ENCODE peak calls at places on chromosome 21, in four cellular contexts. S is tibial artery; Q is pancreas; N is CD4-positive, alpha-beta memory T cell. P is an unnamed sample.

GRCh38 chr21:27564684-27565280 is 597.9 kb upstream of the ADAMTS5 start:
- DNase-seq in N (no peak), Q (peak; percentile 18), S (no peak), P (no peak)

GRCh38 chr21:44593598-44594405 is 1.5 kb upstream of the KRTAP10-6 start:
- DNase-seq in S (peak; percentile 40), Q (no peak), N (no peak), P (peak; percentile 48)

GRCh38 chr21:33434770-33435360 is 31.7 kb downstream of the IFNGR2 start:
- DNase-seq in S (no peak), Q (no peak), N (no peak), P (no peak)

GRCh38 chr21:23725576-23725975 is 1881.7 kb downstream of the MRPL39 start:
- DNase-seq in S (no peak), Q (no peak), N (no peak), P (no peak)

GRCh38 chr21:44925027-44925755 is 4.5 kb upstream of the ITGB2 start:
- DNase-seq in S (no peak), N (peak; percentile 34), Q (no peak), P (no peak)

GRCh38 chr21:15343066-15343465 is 278.3 kb upstream of the NRIP1 start:
- DNase-seq in S (no peak), Q (no peak), N (no peak), P (no peak)

GRCh38 chr21:44710756-44711326 is 531 bp downstream of the TSPEAR start:
- DNase-seq in S (peak; percentile 56), N (peak; percentile 11), Q (no peak), P (no peak)

GRCh38 chr21:44710294-44710665 is 1.1 kb downstream of the TSPEAR start:
- DNase-seq in Q (no peak), S (no peak), N (no peak), P (no peak)

GRCh38 chr21:33598051-33598450 is 9.6 kb upstream of the DONSON start:
- DNase-seq in Q (no peak), N (no peak), S (no peak), P (no peak)

GRCh38 chr21:23853796-23854379 is 1753.4 kb downstream of the MRPL39 start:
- DNase-seq in S (no peak), Q (no peak), N (peak; percentile 11), P (no peak)

GRCh38 chr21:35159881-35160280 is 110.8 kb upstream of the RUNX1 start:
- DNase-seq in Q (no peak), S (no peak), N (no peak), P (no peak)

GRCh38 chr21:17343055-17343454 is 169.8 kb upstream of the CXADR start:
- DNase-seq in S (no peak), Q (no peak), N (no peak), P (no peak)

GRCh38 chr21:32411366-32412161 is 942 bp upstream of the EVA1C start:
- DNase-seq in S (peak; percentile 96), Q (peak; percentile 82), N (peak; percentile 64), P (peak; percentile 96)
- H3K4me3 ChIP-seq in S (peak overlapping the region; percentile 73), Q (peak overlapping the region; percentile 65), N (peak overlapping the region; percentile 40), P (peak overlapping the region; percentile 72)

DNA sequence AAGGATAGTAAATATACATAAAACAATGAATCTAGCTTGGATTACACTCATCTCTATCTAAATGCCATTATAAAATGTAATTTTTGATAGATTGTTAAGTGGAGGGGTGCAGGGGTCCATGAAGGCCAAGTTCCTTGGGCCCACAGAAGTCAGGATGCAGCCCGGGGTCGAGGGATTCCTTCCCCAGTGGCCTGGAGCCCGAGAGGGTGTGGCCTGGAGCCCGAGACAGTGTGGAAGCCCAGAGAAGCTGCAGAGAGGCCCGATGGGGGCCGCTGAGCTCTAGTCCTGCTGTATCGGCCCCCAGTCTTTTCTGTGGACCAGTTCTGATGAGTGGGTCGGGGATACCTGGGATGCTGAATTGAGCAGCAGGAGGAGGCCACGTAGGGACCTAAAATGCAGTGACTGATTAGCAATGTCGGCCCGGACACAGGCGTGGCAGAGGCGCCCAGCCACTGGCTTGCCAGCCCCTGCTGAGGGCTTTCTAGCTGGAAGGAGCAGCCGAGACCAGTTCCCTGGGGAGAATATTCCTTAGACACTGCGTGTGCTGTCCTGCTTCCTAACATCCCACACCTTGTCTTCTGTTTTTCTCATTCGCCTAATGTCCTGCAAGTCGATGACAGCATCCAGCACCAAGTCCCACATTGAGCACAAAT is 38.9 kb downstream of the UMODL1 start:
- DNase-seq in S (no peak), N (no peak), Q (no peak), P (no peak)
- H3K27me3 ChIP-seq in S (no peaks in the 10 kb centered on the region), N (no peaks in the 10 kb centered on the region), Q (no peaks in the 10 kb centered on the region), P (no peaks in the 10 kb centered on the region)

GRCh38 chr21:31729622-31730343 is 2.1 kb downstream of the SCAF4 start:
- DNase-seq in Q (no peak), N (no peak), S (no peak), P (no peak)
- H3K4me3 ChIP-seq in Q (no peak overlapping the region), N (no peak overlapping the region), S (peak overlapping the region; percentile 83), P (no peak overlapping the region)

GRCh38 chr21:45945066-45945867 is 36.3 kb upstream of the COL6A1 start:
- DNase-seq in N (no peak), Q (no peak), S (no peak), P (no peak)

GRCh38 chr21:45945868-45946210 is 35.7 kb upstream of the COL6A1 start:
- DNase-seq in S (no peak), Q (no peak), N (no peak), P (no peak)

GRCh38 chr21:45948576-45949141 is 32.9 kb upstream of the COL6A1 start:
- DNase-seq in N (no peak), Q (no peak), S (no peak), P (no peak)

GRCh38 chr21:45947716-45948255 is 33.8 kb upstream of the COL6A1 start:
- DNase-seq in N (no peak), Q (no peak), S (no peak), P (no peak)

DNA sequence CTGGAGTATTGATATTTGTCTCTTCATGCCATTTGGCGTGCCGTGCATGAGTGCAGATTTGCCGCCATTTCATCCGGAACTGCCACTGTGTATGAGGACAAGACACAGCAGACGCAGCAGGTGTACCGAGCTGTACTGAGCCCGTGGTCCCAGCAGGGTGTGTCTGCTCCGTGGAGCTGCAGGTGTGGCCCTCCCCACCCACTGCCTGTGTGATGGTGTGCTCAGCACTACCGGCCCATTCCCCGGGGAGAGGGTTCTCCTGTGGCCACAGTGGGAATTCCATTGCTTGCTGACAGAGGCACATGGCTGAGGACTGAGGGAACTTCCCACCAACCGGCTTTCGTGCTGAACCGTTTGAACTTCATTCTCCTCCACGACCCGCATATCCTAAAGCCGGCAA is 34.3 kb upstream of the COL6A1 start:
- DNase-seq in N (no peak), Q (no peak), S (no peak), P (no peak)
- H3K27me3 ChIP-seq in N (no peaks in the 10 kb centered on the region), Q (no peaks in the 10 kb centered on the region), S (no peaks in the 10 kb centered on the region), P (no peaks in the 10 kb centered on the region)

GRCh38 chr21:37370152-37371040 is 3.8 kb downstream of the DYRK1A start:
- DNase-seq in S (no peak), N (peak; percentile 29), Q (no peak), P (no peak)
- H3K4me3 ChIP-seq in S (peak overlapping the region; percentile 96), N (peak overlapping the region; percentile 39), Q (no peak overlapping the region), P (no peak overlapping the region)

GRCh38 chr21:41754481-41754891 is 12.4 kb downstream of the RIPK4 start:
- DNase-seq in S (no peak), N (no peak), Q (no peak), P (no peak)
- H3K27me3 ChIP-seq in S (no peaks in the 10 kb centered on the region), N (no peaks in the 10 kb centered on the region), Q (no peaks in the 10 kb centered on the region), P (no peaks in the 10 kb centered on the region)

GRCh38 chr21:38170705-38171682 is 85.8 kb upstream of the KCNJ15 start:
- DNase-seq in N (no peak), Q (no peak), S (no peak), P (no peak)
- H3K4me3 ChIP-seq in N (no peak overlapping the region), Q (no peak overlapping the region), S (no peak overlapping the region), P (no peak overlapping the region)

GRCh38 chr21:36716836-36717235 is 17.9 kb downstream of the SIM2 start:
- DNase-seq in S (no peak), Q (no peak), N (no peak), P (no peak)
- H3K27me3 ChIP-seq in S (no peaks in the 10 kb centered on the region), Q (peaks cover under 1% of the 10 kb centered on the region), N (peaks cover 10% of the 10 kb centered on the region), P (no peaks in the 10 kb centered on the region)

GRCh38 chr21:29793712-29794111 is 146.1 kb downstream of the GRIK1 start:
- DNase-seq in S (no peak), N (no peak), Q (no peak), P (no peak)

GRCh38 chr21:29801122-29801521 is 138.7 kb downstream of the GRIK1 start:
- DNase-seq in S (no peak), N (no peak), Q (no peak), P (no peak)

GRCh38 chr21:29797155-29797554 is 142.6 kb downstream of the GRIK1 start:
- DNase-seq in Q (no peak), N (no peak), S (no peak), P (no peak)

GRCh38 chr21:29800051-29800450 is 139.7 kb downstream of the GRIK1 start:
- DNase-seq in N (no peak), Q (no peak), S (no peak), P (no peak)

DNA sequence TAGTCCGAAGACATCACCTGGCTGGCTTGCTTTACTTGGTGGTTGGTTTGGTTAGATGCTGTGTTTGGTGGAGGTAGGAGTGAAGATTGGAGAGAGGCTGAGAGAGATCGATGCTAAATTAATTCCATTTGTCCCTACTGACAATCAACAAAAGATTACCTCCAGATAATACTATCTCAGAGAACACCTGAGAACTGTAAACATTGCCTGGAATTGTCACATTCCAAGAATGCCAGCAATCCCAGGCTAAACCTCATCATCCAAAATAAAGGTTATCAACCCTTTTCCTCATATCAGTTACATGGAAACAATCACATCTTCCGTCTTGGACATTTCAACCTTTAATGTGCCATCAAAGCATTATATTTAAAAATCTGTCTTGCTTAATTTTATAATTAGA is 141.0 kb downstream of the GRIK1 start:
- DNase-seq in Q (no peak), S (no peak), N (no peak), P (no peak)
- H3K4me3 ChIP-seq in Q (no peak overlapping the region), S (no peak overlapping the region), N (no peak overlapping the region), P (no peak overlapping the region)